ENCODE peak calls at places on chromosomes 5 and 9, in six cellular contexts. Z is HepG2, F is GM12891, M is K562, D is H1, U is GM12878. O is an unnamed sample.

GRCh38 chr9:128456613-128457061 is 831 bp downstream of the ODF2 start:
- DNase-seq in Z (peak; percentile 62), F (peak; percentile 89), M (peak; percentile 87), D (peak; percentile 79), U (no peak), O (peak; percentile 91)

GRCh38 chr5:74406844-74407243 is 233.7 kb downstream of the ENC1 start:
- DNase-seq in Z (no peak), F (no peak), M (no peak), D (no peak), U (no peak), O (no peak)

GRCh38 chr9:75826292-75826691 is 64.2 kb upstream of the PCSK5 start:
- DNase-seq in Z (no peak), F (no peak), M (no peak), D (no peak), U (no peak), O (no peak)

GRCh38 chr5:147303976-147304375 is 69.2 kb downstream of the STK32A start:
- DNase-seq in Z (no peak), F (no peak), M (no peak), D (no peak), U (no peak), O (no peak)

GRCh38 chr5:32261198-32261597 is 51.5 kb downstream of the MTMR12 start:
- DNase-seq in Z (no peak), F (peak; percentile 30), M (peak; percentile 31), D (no peak), U (no peak), O (peak; percentile 23)

GRCh38 chr9:137309368-137310189 is 7.5 kb upstream of the NRARP start:
- DNase-seq in Z (no peak), F (peak; percentile 22), M (no peak), D (no peak), U (no peak), O (no peak)

GRCh38 chr9:21454149-21454548 is 13.9 kb downstream of the IFNA1 start:
- DNase-seq in Z (no peak), F (no peak), M (no peak), D (no peak), U (no peak), O (no peak)

GRCh38 chr9:133057006-133057405 is 4.8 kb upstream of the CEL start:
- DNase-seq in Z (no peak), F (no peak), M (no peak), D (no peak), U (no peak), O (no peak)

GRCh38 chr9:113154936-113155335 is 4.1 kb downstream of the SLC31A2 start:
- DNase-seq in Z (no peak), F (no peak), M (no peak), D (no peak), U (no peak), O (no peak)

GRCh38 chr5:1171340-1171941 is 30.0 kb upstream of the SLC6A19 start:
- DNase-seq in Z (no peak), F (no peak), M (peak; percentile 48), D (no peak), U (no peak), O (no peak)

GRCh38 chr9:116475201-116475600 is 211.9 kb upstream of the TRIM32 start:
- DNase-seq in Z (no peak), F (no peak), M (no peak), D (no peak), U (no peak), O (no peak)

GRCh38 chr9:81815781-81816180 is 112.4 kb upstream of the SPATA31D4 start:
- DNase-seq in Z (no peak), F (no peak), M (no peak), D (no peak), U (no peak), O (no peak)

GRCh38 chr9:129347323-129348120 is 169.5 kb upstream of the IER5L start:
- DNase-seq in Z (no peak), F (no peak), M (no peak), D (no peak), U (no peak), O (no peak)

GRCh38 chr9:113416149-113416726 is 5.7 kb downstream of the C9orf43 start:
- DNase-seq in Z (no peak), F (peak; percentile 39), M (peak; percentile 20), D (no peak), U (peak; percentile 67), O (peak; percentile 52)

GRCh38 chr5:149730620-149731331 is 666 bp downstream of the PPARGC1B start:
- DNase-seq in Z (no peak), F (peak; percentile 59), M (peak; percentile 76), D (peak; percentile 84), U (no peak), O (peak; percentile 61)

GRCh38 chr5:150780180-150780692 is 1.7 kb downstream of the SMIM3 start:
- DNase-seq in Z (no peak), F (no peak), M (no peak), D (no peak), U (peak; percentile 81), O (no peak)

GRCh38 chr5:25550793-25551192 is 906.0 kb upstream of the CDH10 start:
- DNase-seq in Z (no peak), F (no peak), M (no peak), D (no peak), U (no peak), O (no peak)

GRCh38 chr9:13726746-13727145 is 447.3 kb upstream of the MPDZ start:
- DNase-seq in Z (no peak), F (no peak), M (no peak), D (no peak), U (no peak), O (no peak)

GRCh38 chr9:97557606-97558095 is 56.2 kb downstream of the TMOD1 start:
- DNase-seq in Z (no peak), F (no peak), M (no peak), D (no peak), U (no peak), O (no peak)

GRCh38 chr9:78144008-78144381 is 91.9 kb upstream of the CEP78 start:
- DNase-seq in Z (no peak), F (no peak), M (no peak), D (no peak), U (no peak), O (no peak)

GRCh38 chr5:5150667-5151066 is 10.5 kb downstream of the ADAMTS16 start:
- DNase-seq in Z (no peak), F (no peak), M (no peak), D (no peak), U (no peak), O (no peak)
- TF ChIP-seq POLR2A in Z (no peak), F (no peak), M (no peak), D (no peak), U (no peak), O (no peak)

GRCh38 chr5:154215531-154215930 is 25.0 kb downstream of the GALNT10 start:
- DNase-seq in Z (no peak), F (no peak), M (no peak), D (no peak), U (no peak), O (no peak)

GRCh38 chr5:154211611-154212390 is 21.3 kb downstream of the GALNT10 start:
- DNase-seq in Z (no peak), F (no peak), M (no peak), D (no peak), U (no peak), O (no peak)

GRCh38 chr5:154213592-154213991 is 23.1 kb downstream of the GALNT10 start:
- DNase-seq in Z (no peak), F (no peak), M (no peak), D (no peak), U (no peak), O (no peak)

GRCh38 chr5:154215931-154216330 is 25.4 kb downstream of the GALNT10 start:
- DNase-seq in Z (no peak), F (no peak), M (no peak), D (no peak), U (no peak), O (no peak)

GRCh38 chr5:154214236-154215106 is 23.9 kb downstream of the GALNT10 start:
- DNase-seq in Z (no peak), F (no peak), M (no peak), D (no peak), U (no peak), O (no peak)
- TF ChIP-seq TAF1 in Z (no peak), F (no peak), M (no peak), D (no peak), U (no peak), O (no peak)

DNA sequence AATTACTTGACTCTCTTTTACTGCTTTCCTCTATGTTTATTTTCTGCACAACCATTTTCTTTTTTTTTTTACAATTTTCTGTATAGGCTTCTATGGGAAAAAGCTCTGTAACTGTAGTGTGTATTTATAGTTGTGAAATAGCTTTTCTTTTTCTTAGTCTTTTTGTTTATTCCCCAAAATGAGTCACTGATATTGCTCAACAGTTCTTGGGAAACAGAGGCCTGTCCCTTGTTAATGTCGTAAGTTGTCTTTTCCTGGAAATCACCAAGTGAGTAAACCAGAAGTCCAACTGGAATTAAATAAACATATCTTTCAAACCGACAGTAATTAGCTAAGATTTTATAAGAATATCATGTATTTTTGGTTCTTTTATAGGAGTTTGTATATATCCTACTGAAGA is 325.1 kb upstream of the PRR16 start:
- DNase-seq in Z (peak; percentile 70), F (no peak), M (no peak), D (no peak), U (no peak), O (no peak)
- TF ChIP-seq POLR2AphosphoS5 in Z (no peak), F (no peak), M (no peak), D (no peak), U (no peak), O (no peak)

GRCh38 chr9:127176631-127177030 is 54.2 kb upstream of the ANGPTL2 start:
- DNase-seq in Z (no peak), F (no peak), M (no peak), D (no peak), U (no peak), O (no peak)

GRCh38 chr9:127175764-127176163 is 53.3 kb upstream of the ANGPTL2 start:
- DNase-seq in Z (no peak), F (no peak), M (no peak), D (no peak), U (no peak), O (no peak)

GRCh38 chr9:127177682-127178265 is 55.3 kb upstream of the ANGPTL2 start:
- DNase-seq in Z (no peak), F (no peak), M (no peak), D (no peak), U (no peak), O (no peak)

GRCh38 chr9:127178646-127179632 is 56.5 kb upstream of the ANGPTL2 start:
- DNase-seq in Z (no peak), F (no peak), M (no peak), D (no peak), U (no peak), O (no peak)

GRCh38 chr9:127177221-127177620 is 54.8 kb upstream of the ANGPTL2 start:
- DNase-seq in Z (no peak), F (no peak), M (no peak), D (no peak), U (no peak), O (no peak)
- TF ChIP-seq POLR2A in Z (no peak), F (no peak), M (no peak), D (no peak), U (no peak), O (no peak)

GRCh38 chr5:4189317-4189716 is 593.7 kb downstream of the IRX1 start:
- DNase-seq in Z (no peak), F (no peak), M (no peak), D (no peak), U (no peak), O (no peak)

GRCh38 chr5:4191703-4192102 is 596.1 kb downstream of the IRX1 start:
- DNase-seq in Z (no peak), F (no peak), M (no peak), D (no peak), U (no peak), O (no peak)

GRCh38 chr5:4188704-4189103 is 593.1 kb downstream of the IRX1 start:
- DNase-seq in Z (no peak), F (no peak), M (no peak), D (no peak), U (no peak), O (no peak)

GRCh38 chr5:4192111-4192510 is 596.5 kb downstream of the IRX1 start:
- DNase-seq in Z (no peak), F (no peak), M (no peak), D (no peak), U (no peak), O (no peak)

GRCh38 chr5:4191024-4191423 is 595.4 kb downstream of the IRX1 start:
- DNase-seq in Z (no peak), F (no peak), M (no peak), D (no peak), U (no peak), O (no peak)
- TF ChIP-seq TAF1 in Z (no peak), F (no peak), M (no peak), D (no peak), U (no peak), O (no peak)

O was measured in GM12892.